ENCODE peak calls at places on chromosomes 5 and 9, in five cellular contexts. One of them, this sample, is unnamed.

GRCh38 chr9:127714916-127715442 is 484 bp downstream of the PTRH1 start:
- DNase-seq in endothelial cell: peak
- DNase-seq in left kidney: no peak
- DNase-seq in astrocyte of the spinal cord: no peak
- DNase-seq in foreskin fibroblast: peak
- DNase-seq in this sample: no peak

GRCh38 chr9:12666813-12667212 is 26.4 kb upstream of the TYRP1 start:
- DNase-seq in endothelial cell: no peak
- DNase-seq in left kidney: no peak
- DNase-seq in astrocyte of the spinal cord: no peak
- DNase-seq in foreskin fibroblast: no peak
- DNase-seq in this sample: no peak

GRCh38 chr5:74851026-74851425 is 15.2 kb downstream of the FAM169A start:
- DNase-seq in endothelial cell: no peak
- DNase-seq in left kidney: no peak
- DNase-seq in astrocyte of the spinal cord: no peak
- DNase-seq in foreskin fibroblast: no peak
- DNase-seq in this sample: no peak

GRCh38 chr5:95081500-95082355 is 203.2 kb downstream of the MCTP1 start:
- DNase-seq in endothelial cell: no peak
- DNase-seq in left kidney: no peak
- DNase-seq in astrocyte of the spinal cord: peak
- DNase-seq in foreskin fibroblast: peak
- DNase-seq in this sample: no peak

GRCh38 chr5:122076023-122076422 is 2.0 kb downstream of the LOX start:
- DNase-seq in endothelial cell: no peak
- DNase-seq in left kidney: no peak
- DNase-seq in astrocyte of the spinal cord: peak
- DNase-seq in foreskin fibroblast: peak
- DNase-seq in this sample: no peak

GRCh38 chr5:9523090-9523813 is 22.6 kb downstream of the SEMA5A start:
- DNase-seq in endothelial cell: no peak
- DNase-seq in left kidney: no peak
- DNase-seq in astrocyte of the spinal cord: no peak
- DNase-seq in foreskin fibroblast: peak
- DNase-seq in this sample: no peak

GRCh38 chr9:127132375-127132774 is 9.9 kb upstream of the ANGPTL2 start:
- DNase-seq in endothelial cell: no peak
- DNase-seq in left kidney: no peak
- DNase-seq in astrocyte of the spinal cord: no peak
- DNase-seq in foreskin fibroblast: no peak
- DNase-seq in this sample: no peak

GRCh38 chr9:83449166-83449565 is 89.0 kb downstream of the FRMD3 start:
- DNase-seq in endothelial cell: no peak
- DNase-seq in left kidney: peak
- DNase-seq in astrocyte of the spinal cord: no peak
- DNase-seq in foreskin fibroblast: peak
- DNase-seq in this sample: no peak

GRCh38 chr5:1493941-1494340 is 29.8 kb downstream of the LPCAT1 start:
- DNase-seq in endothelial cell: no peak
- DNase-seq in left kidney: no peak
- DNase-seq in astrocyte of the spinal cord: no peak
- DNase-seq in foreskin fibroblast: no peak
- DNase-seq in this sample: no peak

GRCh38 chr5:59036274-59036961 is 453.5 kb downstream of the RAB3C start:
- DNase-seq in endothelial cell: no peak
- DNase-seq in left kidney: peak
- DNase-seq in astrocyte of the spinal cord: peak
- DNase-seq in foreskin fibroblast: peak
- DNase-seq in this sample: no peak

GRCh38 chr5:157610990-157611389 is 35.4 kb upstream of the ADAM19 start:
- DNase-seq in endothelial cell: no peak
- DNase-seq in left kidney: no peak
- DNase-seq in astrocyte of the spinal cord: no peak
- DNase-seq in foreskin fibroblast: no peak
- DNase-seq in this sample: no peak

GRCh38 chr5:91122663-91123062 is 260.5 kb downstream of the ARRDC3 start:
- DNase-seq in endothelial cell: no peak
- DNase-seq in left kidney: no peak
- DNase-seq in astrocyte of the spinal cord: no peak
- DNase-seq in foreskin fibroblast: no peak
- DNase-seq in this sample: no peak

This sample was measured in WERI-Rb-1.